ENCODE peak calls at places on chromosome 15, in six cellular contexts. T is lower lobe of right lung; B is psoas muscle; A is CD8-positive, alpha-beta memory T cell; V is body of pancreas; S is CD8-positive, alpha-beta T cell. N is an unnamed sample.

GRCh38 chr15:48550822-48551525 is 94.5 kb downstream of the FBN1 start:
- DNase-seq in T (no peak), B (no peak), A (no peak), V (no peak), S (no peak), N (no peak)

GRCh38 chr15:56286213-56286612 is 42.5 kb upstream of the RFX7 start:
- DNase-seq in T (no peak), B (no peak), A (no peak), V (no peak), S (no peak), N (no peak)

GRCh38 chr15:35141743-35142356 is 56.8 kb upstream of the NANOGP8 start:
- DNase-seq in T (no peak), B (no peak), A (no peak), V (no peak), S (no peak), N (no peak)

GRCh38 chr15:70214266-70214665 is 116.5 kb upstream of the TLE3 start:
- DNase-seq in T (no peak), B (no peak), A (no peak), V (no peak), S (no peak), N (no peak)

GRCh38 chr15:39828374-39828931 is 45.8 kb upstream of the FSIP1 start:
- DNase-seq in T (no peak), B (no peak), A (no peak), V (peak; percentile 20), S (no peak), N (no peak)

GRCh38 chr15:70589221-70589620 is 174.1 kb downstream of the UACA start:
- DNase-seq in T (no peak), B (no peak), A (no peak), V (no peak), S (no peak), N (no peak)

GRCh38 chr15:40773902-40774301 is 4.1 kb downstream of the C15orf62 start:
- DNase-seq in T (peak; percentile 21), B (no peak), A (no peak), V (no peak), S (no peak), N (no peak)

GRCh38 chr15:66594836-66595235 is 29.0 kb upstream of the LCTL start:
- DNase-seq in T (peak; percentile 20), B (no peak), A (no peak), V (no peak), S (no peak), N (no peak)

GRCh38 chr15:53675832-53676231 is 83.6 kb downstream of the WDR72 start:
- DNase-seq in T (no peak), B (no peak), A (no peak), V (no peak), S (no peak), N (no peak)

GRCh38 chr15:61383421-61383820 is 154.3 kb upstream of the RORA start:
- DNase-seq in T (no peak), B (no peak), A (no peak), V (no peak), S (no peak), N (no peak)

GRCh38 chr15:62594017-62594416 is 428.9 kb upstream of the C2CD4B start:
- DNase-seq in T (no peak), B (no peak), A (no peak), V (no peak), S (no peak), N (no peak)

GRCh38 chr15:71743861-71744382 is 66.4 kb upstream of the NR2E3 start:
- DNase-seq in T (no peak), B (peak; percentile 42), A (peak; percentile 53), V (peak; percentile 74), S (peak; percentile 64), N (peak; percentile 75)

GRCh38 chr15:70935631-70936030 is 43.0 kb downstream of the LRRC49 start:
- DNase-seq in T (no peak), B (no peak), A (no peak), V (no peak), S (no peak), N (no peak)

GRCh38 chr15:56469484-56469883 is 4.5 kb upstream of the MNS1 start:
- DNase-seq in T (no peak), B (no peak), A (no peak), V (no peak), S (no peak), N (no peak)

GRCh38 chr15:35728176-35728938 is 182.4 kb upstream of the DPH6 start:
- DNase-seq in T (no peak), B (no peak), A (no peak), V (no peak), S (no peak), N (no peak)

GRCh38 chr15:40441012-40441735 is 421 bp downstream of the BAHD1 start:
- DNase-seq in T (peak; percentile 61), B (no peak), A (no peak), V (no peak), S (no peak), N (no peak)

GRCh38 chr15:100186960-100187359 is 154.8 kb downstream of the ADAMTS17 start:
- DNase-seq in T (no peak), B (no peak), A (no peak), V (no peak), S (no peak), N (no peak)

GRCh38 chr15:48101376-48101961 is 19.3 kb upstream of the SLC24A5 start:
- DNase-seq in T (no peak), B (no peak), A (no peak), V (no peak), S (no peak), N (no peak)

GRCh38 chr15:95679847-95680582 is 650.5 kb upstream of the NR2F2 start:
- DNase-seq in T (no peak), B (no peak), A (no peak), V (no peak), S (no peak), N (no peak)

GRCh38 chr15:95676500-95676899 is 654.0 kb upstream of the NR2F2 start:
- DNase-seq in T (no peak), B (no peak), A (no peak), V (no peak), S (no peak), N (no peak)

GRCh38 chr15:95668201-95668600 is 662.3 kb upstream of the NR2F2 start:
- DNase-seq in T (no peak), B (no peak), A (no peak), V (no peak), S (no peak), N (no peak)

GRCh38 chr15:95669146-95669922 is 661.2 kb upstream of the NR2F2 start:
- DNase-seq in T (no peak), B (no peak), A (no peak), V (no peak), S (no peak), N (peak; percentile 28)

GRCh38 chr15:95674031-95674430 is 656.5 kb upstream of the NR2F2 start:
- DNase-seq in T (no peak), B (no peak), A (no peak), V (no peak), S (no peak), N (no peak)
- H3K4me3 ChIP-seq in T (no peak overlapping the region), B (no peak overlapping the region), A (no peak overlapping the region), V (no peak overlapping the region), S (no peak overlapping the region), N (no peak overlapping the region)

DNA sequence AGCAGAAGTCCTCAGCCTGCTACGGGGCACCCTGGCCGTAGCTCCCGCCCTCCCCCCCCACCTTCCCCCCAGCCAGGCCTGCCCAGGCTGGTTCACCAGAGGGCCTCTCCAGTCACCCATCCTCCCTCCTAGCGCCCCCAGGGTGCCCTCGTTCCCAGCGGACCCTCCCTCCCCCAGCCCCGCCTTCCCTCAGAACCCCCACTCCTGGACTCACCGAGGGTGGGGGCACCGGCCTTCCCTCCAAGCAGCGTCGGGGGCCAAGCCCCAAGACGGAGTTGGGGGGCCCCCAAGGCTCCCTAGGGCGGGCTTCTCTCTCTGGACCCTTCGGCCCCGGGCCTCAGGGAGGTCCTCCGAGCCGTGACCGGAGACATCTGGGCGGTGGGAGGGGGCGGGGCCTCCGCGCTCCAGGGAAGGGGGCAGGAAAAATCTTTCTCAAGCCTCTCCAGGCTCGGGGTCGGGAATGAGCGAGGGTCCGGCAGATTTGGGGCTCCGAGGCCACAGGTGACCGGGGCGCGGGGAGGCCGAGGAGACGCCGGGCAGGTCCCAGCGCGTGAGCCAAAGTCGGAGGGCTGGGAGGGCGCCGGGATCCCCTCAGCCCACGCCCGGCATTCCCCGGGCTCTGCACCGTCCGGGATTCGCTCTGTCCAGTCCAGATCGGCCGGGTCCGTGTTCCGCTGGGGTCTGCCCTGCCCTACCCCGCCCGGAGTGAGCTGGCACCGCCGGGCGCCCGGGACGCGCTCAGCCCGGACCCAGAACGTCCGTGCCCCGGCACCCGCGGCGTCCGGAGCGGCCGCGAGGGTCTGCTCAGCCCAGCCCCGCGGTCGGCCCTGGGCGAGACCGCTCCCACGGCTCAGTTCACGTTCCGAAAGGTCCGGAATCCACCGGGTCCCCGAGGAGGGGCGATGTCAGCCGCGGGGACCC is 995 bp downstream of the INSYN1 start:
- DNase-seq in T (no peak), B (no peak), A (no peak), V (no peak), S (no peak), N (no peak)
- H3K4me3 ChIP-seq in T (peak overlapping the region; percentile 54), B (peak overlapping the region; percentile 69), A (no peak overlapping the region), V (peak overlapping the region; percentile 30), S (no peak overlapping the region), N (peak overlapping the region; percentile 69)

GRCh38 chr15:96324192-96324895 is 6.2 kb upstream of the NR2F2 start:
- DNase-seq in T (no peak), B (no peak), A (no peak), V (no peak), S (no peak), N (no peak)
- H3K4me3 ChIP-seq in T (peak overlapping the region; percentile 68), B (peak overlapping the region; percentile 92), A (no peak overlapping the region), V (no peak overlapping the region), S (no peak overlapping the region), N (peak overlapping the region; percentile 69)

GRCh38 chr15:44308874-44309273 is 20.4 kb downstream of the GOLM2 start:
- DNase-seq in T (no peak), B (no peak), A (no peak), V (no peak), S (no peak), N (no peak)
- H3K4me3 ChIP-seq in T (no peak overlapping the region), B (no peak overlapping the region), A (no peak overlapping the region), V (no peak overlapping the region), S (no peak overlapping the region), N (no peak overlapping the region)

DNA sequence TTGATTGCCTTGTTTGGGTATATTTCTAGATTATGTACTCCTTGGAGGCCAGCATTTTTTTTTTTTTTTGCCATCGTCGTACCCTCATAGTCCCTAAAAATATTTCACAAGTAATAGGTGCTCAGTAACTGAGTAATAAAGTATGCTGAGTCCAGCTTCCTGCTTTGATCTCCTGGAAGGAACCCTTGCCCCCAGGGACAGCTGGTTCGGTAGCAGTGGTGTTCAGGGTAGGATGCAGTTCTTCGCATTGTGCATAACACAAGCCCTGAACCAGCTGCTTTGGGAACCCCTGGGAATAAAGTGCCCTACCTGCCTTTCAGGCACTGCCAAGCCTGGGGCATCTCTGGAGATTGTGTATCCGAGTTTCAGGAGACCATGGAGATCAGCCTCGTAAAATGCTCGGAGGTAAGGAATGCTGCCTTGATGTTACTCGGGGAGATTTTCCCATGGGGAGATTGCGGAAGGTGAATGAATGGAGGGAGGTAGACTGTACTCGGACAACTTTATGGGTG is 7.7 kb downstream of the MYZAP start:
- DNase-seq in T (no peak), B (no peak), A (no peak), V (no peak), S (no peak), N (no peak)
- H3K4me3 ChIP-seq in T (no peak overlapping the region), B (no peak overlapping the region), A (no peak overlapping the region), V (no peak overlapping the region), S (no peak overlapping the region), N (no peak overlapping the region)

GRCh38 chr15:98420837-98421236 is 227.5 kb upstream of the IGF1R start:
- DNase-seq in T (no peak), B (no peak), A (no peak), V (no peak), S (no peak), N (no peak)
- H3K4me3 ChIP-seq in T (peak overlapping the region; percentile 25), B (peak overlapping the region; percentile 44), A (no peak overlapping the region), V (no peak overlapping the region), S (no peak overlapping the region), N (no peak overlapping the region)